ENCODE peak calls at places on chromosome 2, in six cellular contexts. J is transverse colon, C is esophagus muscularis mucosa, R is HepG2, S is sigmoid colon, U is K562. L is an unnamed sample.

GRCh38 chr2:57882895-57883515 is 163.6 kb upstream of the VRK2 start:
- DNase-seq in R (no peak), C (no peak), J (no peak), S (no peak), U (no peak), L (no peak)

GRCh38 chr2:47214990-47215389 is 59.9 kb upstream of the STPG4 start:
- DNase-seq in S (no peak), J (no peak), U (no peak), R (no peak), C (no peak), L (no peak)

GRCh38 chr2:172259835-172260234 is 157.1 kb upstream of the DLX2 start:
- DNase-seq in C (no peak), S (no peak), J (no peak), R (no peak), U (no peak), L (no peak)

GRCh38 chr2:15170068-15170775 is 390.9 kb downstream of the NBAS start:
- DNase-seq in R (no peak), J (no peak), U (no peak), C (no peak), S (no peak), L (no peak)

GRCh38 chr2:239348563-239349447 is 52.0 kb downstream of the HDAC4 start:
- DNase-seq in J (peak; percentile 81), C (no peak), U (no peak), S (peak; percentile 95), R (no peak), L (no peak)

GRCh38 chr2:85275984-85276540 is 51.7 kb downstream of the TGOLN2 start:
- DNase-seq in C (no peak), U (no peak), J (no peak), S (no peak), R (no peak), L (no peak)

GRCh38 chr2:43052204-43052943 is 174.0 kb downstream of the ZFP36L2 start:
- DNase-seq in S (no peak), U (no peak), R (peak; percentile 73), J (no peak), C (no peak), L (no peak)

GRCh38 chr2:205482399-205483065 is 199.8 kb upstream of the NRP2 start:
- DNase-seq in C (peak; percentile 81), R (no peak), S (no peak), J (no peak), U (no peak), L (no peak)

GRCh38 chr2:120261387-120262006 is 8.8 kb downstream of the RALB start:
- DNase-seq in S (no peak), U (no peak), C (no peak), J (no peak), R (no peak), L (no peak)

GRCh38 chr2:2902551-2903216 is 474.9 kb downstream of the EIPR1 start:
- DNase-seq in R (no peak), U (no peak), C (peak; percentile 89), J (no peak), S (no peak), L (no peak)

GRCh38 chr2:181678033-181678586 is 2.2 kb downstream of the NEUROD1 start:
- DNase-seq in R (peak; percentile 45), U (peak; percentile 52), S (peak; percentile 66), C (no peak), J (peak; percentile 24), L (peak; percentile 80)

GRCh38 chr2:45496869-45497268 is 114.2 kb downstream of the SRBD1 start:
- DNase-seq in S (no peak), C (no peak), R (no peak), J (no peak), U (no peak), L (no peak)

GRCh38 chr2:86213699-86214502 is 14.6 kb downstream of the MRPL35 start:
- DNase-seq in C (peak; percentile 47), S (no peak), R (no peak), U (peak; percentile 71), J (no peak), L (no peak)

GRCh38 chr2:150425121-150425559 is 62.3 kb downstream of the RND3 start:
- DNase-seq in S (no peak), C (no peak), U (no peak), J (no peak), R (no peak), L (no peak)

GRCh38 chr2:109494842-109495241 is 118.9 kb downstream of the SEPTIN10 start:
- DNase-seq in J (peak; percentile 52), S (no peak), U (no peak), C (no peak), R (no peak), L (no peak)

GRCh38 chr2:207975910-207976309 is 49.4 kb downstream of the PLEKHM3 start:
- DNase-seq in J (no peak), U (no peak), R (no peak), S (no peak), C (no peak), L (no peak)
- TF ChIP-seq EP300 in J (no peak), U (no peak), R (no peak), S (no peak), C (no peak), L (no peak)

GRCh38 chr2:11298592-11298991 is 45.8 kb downstream of the ROCK2 start:
- DNase-seq in C (no peak), J (no peak), S (no peak), R (no peak), U (no peak), L (no peak)
- TF ChIP-seq POLR2AphosphoS5 in C (no peak), J (no peak), S (no peak), R (no peak), U (no peak), L (no peak)

GRCh38 chr2:196415384-196415783 is 224.1 kb upstream of the CCDC150 start:
- DNase-seq in J (no peak), U (no peak), C (no peak), S (no peak), R (no peak), L (no peak)
- TF ChIP-seq POLR2A in J (no peak), U (no peak), C (no peak), S (no peak), R (no peak), L (no peak)

DNA sequence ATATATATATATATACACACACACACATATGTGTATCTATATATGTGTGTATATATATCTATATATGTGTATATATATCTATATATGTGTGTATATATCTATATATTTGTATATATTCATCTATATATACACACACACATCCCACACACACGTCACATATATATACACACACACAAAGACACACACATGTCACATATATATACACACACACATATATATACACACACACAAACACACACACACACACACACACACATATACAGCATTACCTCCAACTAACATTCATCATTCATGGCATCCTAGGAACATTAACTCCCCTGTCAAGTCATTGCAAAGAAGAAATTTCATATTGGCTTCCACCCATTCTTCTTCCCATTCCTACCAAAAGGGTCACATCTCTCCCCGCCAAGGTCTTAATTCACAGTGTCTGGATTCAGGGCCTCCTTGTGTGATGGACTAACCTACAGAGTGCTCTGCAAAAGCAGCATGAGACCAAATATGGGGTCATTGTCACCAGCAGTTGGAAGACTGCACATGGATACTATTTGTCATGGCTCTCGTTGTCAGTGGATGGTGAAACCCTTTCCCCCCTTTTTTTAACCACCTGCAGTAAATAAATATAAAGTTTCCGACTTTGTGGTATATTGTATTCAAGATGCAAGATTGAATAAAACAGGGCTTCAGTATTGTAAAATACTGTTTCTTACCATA is 67.0 kb downstream of the IRS1 start:
- DNase-seq in S (no peak), C (peak; percentile 53), U (no peak), J (no peak), R (peak; percentile 65), L (no peak)
- TF ChIP-seq EP300 in S (no peak), C (no peak), U (no peak), J (no peak), R (no peak), L (no peak)

GRCh38 chr2:170525566-170525900 is 189.6 kb upstream of the SP5 start:
- DNase-seq in J (peak; percentile 63), R (peak; percentile 24), U (no peak), S (peak; percentile 96), C (peak; percentile 95), L (peak; percentile 92)
- TF ChIP-seq POLR2AphosphoS5 in J (peak; percentile 64), R (no peak), U (no peak), S (peak; percentile 75), C (peak; percentile 79), L (peak; percentile 71)

GRCh38 chr2:157760949-157761348 is 115.2 kb downstream of the ACVR1 start:
- DNase-seq in R (no peak), C (no peak), S (no peak), U (peak; percentile 24), J (no peak), L (no peak)
- TF ChIP-seq POLR2A in R (no peak), C (no peak), S (no peak), U (no peak), J (no peak), L (no peak)

DNA sequence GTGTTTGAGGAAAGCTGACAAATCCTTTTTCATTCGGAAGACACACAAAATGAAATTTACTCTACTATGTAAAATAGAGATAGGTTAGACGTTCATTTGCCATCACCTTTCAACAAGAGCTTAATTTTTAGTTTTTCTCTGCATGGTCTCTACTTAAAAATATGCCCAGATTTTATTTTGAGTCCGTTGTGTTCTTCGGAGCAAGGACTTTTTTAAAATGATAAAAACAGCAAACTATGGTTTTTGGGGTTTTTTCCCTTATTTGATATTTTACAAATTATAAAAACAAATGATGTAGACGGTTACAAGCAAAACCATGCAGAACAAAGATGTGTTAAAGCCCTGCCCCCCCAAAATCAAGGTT is 53.3 kb upstream of the RBM44 start:
- DNase-seq in R (no peak), S (no peak), U (no peak), C (no peak), J (no peak), L (no peak)
- TF ChIP-seq EP300 in R (no peak), S (no peak), U (no peak), C (no peak), J (no peak), L (no peak)

GRCh38 chr2:200345917-200346316 is 39.4 kb downstream of the SPATS2L start:
- DNase-seq in U (no peak), S (no peak), C (no peak), J (no peak), R (no peak), L (no peak)

GRCh38 chr2:200337621-200338020 is 31.1 kb downstream of the SPATS2L start:
- DNase-seq in R (no peak), U (no peak), J (no peak), S (no peak), C (no peak), L (no peak)

GRCh38 chr2:200338692-200339091 is 32.2 kb downstream of the SPATS2L start:
- DNase-seq in S (no peak), R (peak; percentile 30), C (no peak), U (no peak), J (no peak), L (no peak)

GRCh38 chr2:200340527-200341224 is 34.2 kb downstream of the SPATS2L start:
- DNase-seq in S (no peak), R (no peak), J (no peak), U (no peak), C (no peak), L (no peak)

DNA sequence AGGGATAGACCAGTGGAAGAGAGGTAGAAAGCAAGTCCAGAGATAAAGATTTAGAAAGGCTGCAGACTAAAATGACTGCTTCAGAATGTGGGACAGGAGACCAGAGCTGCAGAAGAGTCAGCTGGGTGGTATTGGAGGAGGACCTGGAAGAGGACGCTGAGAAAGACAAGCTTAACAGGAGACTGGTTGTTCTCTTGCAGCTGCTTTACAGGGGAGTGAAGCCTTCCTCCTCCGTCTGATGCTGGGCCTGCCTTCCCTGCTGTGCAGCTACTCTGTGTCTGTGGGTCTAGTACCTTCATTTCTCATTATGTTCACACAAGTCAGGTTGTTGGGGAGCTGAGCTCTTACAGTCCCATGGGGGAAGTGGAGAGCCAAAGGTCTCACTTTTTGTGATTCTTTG is 35.7 kb downstream of the SPATS2L start:
- DNase-seq in U (no peak), J (no peak), S (no peak), C (no peak), R (no peak), L (no peak)
- TF ChIP-seq POLR2AphosphoS5 in U (no peak), J (no peak), S (no peak), C (no peak), R (no peak), L (no peak)

L was measured in suprapubic skin.